ENCODE peak calls at places on chromosome 10, in ten cellular contexts. R, T, F, X, H, Y, B, J, I and W are unnamed samples.

GRCh38 chr10:84247496-84247895 is 2.6 kb downstream of the RGR start:
- DNase-seq in R (no peak), T (no peak), F (no peak), X (no peak), H (no peak), Y (no peak), B (no peak), J (no peak), I (no peak), W (no peak)

GRCh38 chr10:47339186-47339735 is 8.9 kb upstream of the RBP3 start:
- DNase-seq in R (no peak), T (peak; percentile 67), F (no peak), X (peak; percentile 23), H (no peak), Y (no peak), B (no peak), J (no peak), I (no peak), W (no peak)

GRCh38 chr10:29987471-29987870 is 71.9 kb downstream of the JCAD start:
- DNase-seq in R (no peak), T (no peak), F (no peak), X (no peak), H (no peak), Y (peak; percentile 44), B (no peak), J (no peak), I (no peak), W (no peak)

GRCh38 chr10:4943821-4944220 is 19.4 kb upstream of the AKR1C1 start:
- DNase-seq in R (no peak), T (no peak), F (no peak), X (no peak), H (no peak), Y (no peak), B (no peak), J (no peak), I (no peak), W (no peak)

GRCh38 chr10:15877836-15878576 is 17.7 kb upstream of the MINDY3 start:
- DNase-seq in R (no peak), T (no peak), F (no peak), X (no peak), H (peak; percentile 33), Y (no peak), B (no peak), J (peak; percentile 54), I (no peak), W (no peak)

GRCh38 chr10:6388261-6388893 is 185.6 kb downstream of the PFKFB3 start:
- DNase-seq in R (no peak), T (no peak), F (no peak), X (no peak), H (no peak), Y (no peak), B (no peak), J (no peak), I (no peak), W (no peak)

GRCh38 chr10:29648983-29649268 is 14.2 kb upstream of the SVIL start:
- DNase-seq in R (no peak), T (no peak), F (no peak), X (no peak), H (no peak), Y (peak; percentile 95), B (peak; percentile 56), J (no peak), I (peak; percentile 29), W (no peak)

GRCh38 chr10:130531312-130531711 is 395.1 kb downstream of the GLRX3 start:
- DNase-seq in R (no peak), T (no peak), F (no peak), X (no peak), H (no peak), Y (no peak), B (no peak), J (no peak), I (no peak), W (no peak)

GRCh38 chr10:118732253-118733194 is 22.2 kb downstream of the CACUL1 start:
- DNase-seq in R (no peak), T (no peak), F (no peak), X (no peak), H (no peak), Y (no peak), B (peak; percentile 59), J (no peak), I (peak; percentile 45), W (no peak)

GRCh38 chr10:118729641-118730258 is 25.0 kb downstream of the CACUL1 start:
- DNase-seq in R (no peak), T (no peak), F (no peak), X (no peak), H (no peak), Y (no peak), B (no peak), J (no peak), I (no peak), W (peak; percentile 37)

GRCh38 chr10:118730699-118731456 is 23.9 kb downstream of the CACUL1 start:
- DNase-seq in R (no peak), T (no peak), F (peak; percentile 63), X (no peak), H (no peak), Y (no peak), B (peak; percentile 55), J (no peak), I (peak; percentile 19), W (no peak)

GRCh38 chr10:118725784-118726507 is 28.8 kb downstream of the CACUL1 start:
- DNase-seq in R (no peak), T (no peak), F (no peak), X (no peak), H (no peak), Y (peak; percentile 90), B (no peak), J (no peak), I (no peak), W (no peak)

GRCh38 chr10:118729200-118729599 is 25.6 kb downstream of the CACUL1 start:
- DNase-seq in R (no peak), T (no peak), F (no peak), X (no peak), H (no peak), Y (no peak), B (no peak), J (no peak), I (no peak), W (no peak)
- H3K4me1 ChIP-seq in R (peaks cover 53% of the 10 kb centered on the region), T (peaks cover 76% of the 10 kb centered on the region), F (peaks cover 20% of the 10 kb centered on the region), X (peaks cover 70% of the 10 kb centered on the region), H (peaks cover 10% of the 10 kb centered on the region), Y (peaks cover 21% of the 10 kb centered on the region), B (peaks cover 17% of the 10 kb centered on the region), J (peaks cover 25% of the 10 kb centered on the region), I (peaks cover 40% of the 10 kb centered on the region), W (peaks cover 65% of the 10 kb centered on the region)

GRCh38 chr10:61730671-61731070 is 67.9 kb downstream of the CABCOCO1 start:
- DNase-seq in R (no peak), T (no peak), F (no peak), X (no peak), H (no peak), Y (no peak), B (no peak), J (no peak), I (no peak), W (no peak)

GRCh38 chr10:61732635-61733278 is 70.0 kb downstream of the CABCOCO1 start:
- DNase-seq in R (no peak), T (no peak), F (no peak), X (no peak), H (no peak), Y (no peak), B (no peak), J (no peak), I (no peak), W (no peak)

GRCh38 chr10:61733358-61733940 is 70.7 kb downstream of the CABCOCO1 start:
- DNase-seq in R (no peak), T (no peak), F (peak; percentile 19), X (no peak), H (no peak), Y (peak; percentile 36), B (no peak), J (peak; percentile 75), I (no peak), W (peak; percentile 15)

GRCh38 chr10:61731638-61732037 is 68.9 kb downstream of the CABCOCO1 start:
- DNase-seq in R (no peak), T (no peak), F (no peak), X (no peak), H (no peak), Y (no peak), B (no peak), J (no peak), I (no peak), W (no peak)

DNA sequence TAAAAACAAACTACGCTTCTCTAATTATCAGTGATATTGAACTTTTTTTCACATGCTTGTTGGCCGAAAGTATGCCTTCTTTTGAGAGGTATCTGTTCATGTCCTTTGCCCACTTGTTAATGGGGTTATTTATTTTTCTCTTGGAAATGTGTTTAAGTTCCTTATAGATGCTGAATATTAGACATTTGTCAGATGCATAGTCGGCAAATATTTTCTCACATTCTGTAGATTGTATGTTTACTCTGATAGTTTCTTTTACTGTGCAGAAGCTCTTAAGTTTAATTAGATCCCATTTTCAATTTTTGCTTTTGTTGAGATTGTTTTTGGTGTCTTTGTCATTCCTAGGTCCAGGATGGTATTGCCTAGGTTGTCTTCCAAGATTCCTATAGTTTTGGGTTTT is 73.2 kb downstream of the CABCOCO1 start:
- DNase-seq in R (no peak), T (no peak), F (no peak), X (no peak), H (no peak), Y (no peak), B (no peak), J (no peak), I (no peak), W (no peak)
- H3K4me1 ChIP-seq in R (no peaks in the 10 kb centered on the region), T (no peaks in the 10 kb centered on the region), F (no peaks in the 10 kb centered on the region), X (no peaks in the 10 kb centered on the region), H (no peaks in the 10 kb centered on the region), Y (no peaks in the 10 kb centered on the region), B (no peaks in the 10 kb centered on the region), J (peaks cover 8% of the 10 kb centered on the region), I (no peaks in the 10 kb centered on the region), W (no peaks in the 10 kb centered on the region)

DNA sequence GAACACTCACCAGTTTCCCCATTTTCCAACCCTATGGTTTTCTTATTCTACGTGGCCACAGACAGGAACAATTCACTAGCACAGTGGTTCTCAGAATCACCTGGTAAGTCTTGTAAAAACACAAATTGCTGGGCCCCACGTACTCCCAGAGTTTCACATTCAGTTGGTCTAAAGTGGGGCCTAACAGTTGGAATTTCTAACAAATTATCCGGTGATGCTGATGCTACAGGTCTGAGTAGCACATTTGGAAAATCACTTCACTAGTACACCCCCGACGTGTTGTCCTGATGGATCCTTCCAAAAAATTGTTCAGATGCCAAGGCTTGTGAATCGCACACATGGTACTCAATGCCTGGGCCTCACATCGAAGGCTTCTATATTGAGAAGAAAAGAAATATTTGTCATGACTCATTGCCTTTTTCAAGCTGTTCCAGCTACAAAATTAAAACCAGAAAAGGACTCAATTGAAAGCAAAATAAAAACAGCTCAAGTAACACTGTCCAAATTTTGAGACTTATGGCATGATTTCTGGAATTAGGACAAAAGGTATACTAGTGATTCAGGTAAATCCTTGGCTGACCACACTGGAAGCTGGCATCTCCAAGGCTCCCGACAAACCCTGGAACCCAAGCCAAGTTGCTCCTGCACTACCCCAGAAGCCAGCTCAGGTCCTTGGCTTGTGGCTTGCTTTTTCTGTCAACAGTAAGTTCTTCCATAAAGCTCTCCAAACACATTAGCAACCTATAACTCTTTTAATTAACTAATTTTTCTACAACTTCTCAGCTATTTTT is 12.9 kb upstream of the VIM start:
- DNase-seq in R (no peak), T (no peak), F (peak; percentile 48), X (no peak), H (no peak), Y (peak; percentile 95), B (no peak), J (no peak), I (no peak), W (no peak)
- H3K4me1 ChIP-seq in R (no peaks in the 10 kb centered on the region), T (peaks cover 37% of the 10 kb centered on the region), F (peaks cover 52% of the 10 kb centered on the region), X (no peaks in the 10 kb centered on the region), H (no peaks in the 10 kb centered on the region), Y (peaks cover 64% of the 10 kb centered on the region), B (no peaks in the 10 kb centered on the region), J (peaks cover 22% of the 10 kb centered on the region), I (no peaks in the 10 kb centered on the region), W (no peaks in the 10 kb centered on the region)

GRCh38 chr10:44051584-44052385 is 333.1 kb downstream of the CXCL12 start:
- DNase-seq in R (no peak), T (no peak), F (peak; percentile 64), X (no peak), H (no peak), Y (peak; percentile 16), B (no peak), J (no peak), I (no peak), W (peak; percentile 63)
- H3K4me1 ChIP-seq in R (no peaks in the 10 kb centered on the region), T (no peaks in the 10 kb centered on the region), F (no peaks in the 10 kb centered on the region), X (peaks cover 19% of the 10 kb centered on the region), H (no peaks in the 10 kb centered on the region), Y (peaks cover 8% of the 10 kb centered on the region), B (no peaks in the 10 kb centered on the region), J (no peaks in the 10 kb centered on the region), I (peaks cover 8% of the 10 kb centered on the region), W (peaks cover 36% of the 10 kb centered on the region)